ENCODE peak calls at places on chromosomes 1 and 21, in nine cellular contexts. K, U, F, Y, D, A, M, S and P are unnamed samples.
A peak's percentile ranks its signal among the peaks of the same experiment; 100 is the strongest.

GRCh38 chr1:2258996-2259395 is 30.9 kb downstream of the SKI start:
- DNase-seq in K (no peak), U (no peak), F (no peak), Y (no peak), D (no peak), A (peak; percentile 88), M (no peak), S (no peak), P (no peak)

GRCh38 chr1:226041419-226041818 is 21.1 kb upstream of the H3-3A start:
- DNase-seq in K (no peak), U (no peak), F (no peak), Y (no peak), D (no peak), A (no peak), M (no peak), S (no peak), P (no peak)

GRCh38 chr1:223341111-223341510 is 22.9 kb downstream of the SUSD4 start:
- DNase-seq in K (no peak), U (no peak), F (peak; percentile 4), Y (peak; percentile 3), D (peak; percentile 54), A (no peak), M (peak; percentile 8), S (no peak), P (no peak)

GRCh38 chr1:31795801-31796621 is 19.8 kb downstream of the SPOCD1 start:
- DNase-seq in K (no peak), U (peak; percentile 17), F (peak; percentile 53), Y (peak; percentile 61), D (no peak), A (peak; percentile 43), M (peak; percentile 84), S (no peak), P (no peak)

GRCh38 chr1:3145489-3146325 is 76.7 kb downstream of the PRDM16 start:
- DNase-seq in K (no peak), U (no peak), F (no peak), Y (no peak), D (no peak), A (no peak), M (no peak), S (no peak), P (no peak)

GRCh38 chr21:36425286-36425685 is 40.1 kb downstream of the CHAF1B start:
- DNase-seq in K (no peak), U (no peak), F (peak; percentile 49), Y (peak; percentile 12), D (no peak), A (no peak), M (peak; percentile 62), S (no peak), P (no peak)

GRCh38 chr1:26496881-26497280 is 24.6 kb downstream of the HMGN2 start:
- DNase-seq in K (no peak), U (no peak), F (peak; percentile 45), Y (no peak), D (no peak), A (no peak), M (no peak), S (no peak), P (no peak)

GRCh38 chr1:230303822-230304221 is 122.3 kb downstream of the PGBD5 start:
- DNase-seq in K (no peak), U (no peak), F (peak; percentile 67), Y (no peak), D (peak; percentile 38), A (no peak), M (peak; percentile 70), S (no peak), P (no peak)

GRCh38 chr1:109803901-109804331 is 40.2 kb upstream of the EPS8L3 start:
- DNase-seq in K (no peak), U (no peak), F (peak; percentile 31), Y (no peak), D (no peak), A (peak; percentile 39), M (peak; percentile 51), S (peak; percentile 16), P (no peak)

GRCh38 chr1:61084560-61084991 is 2.2 kb downstream of the NFIA start:
- DNase-seq in K (no peak), U (no peak), F (peak; percentile 64), Y (no peak), D (no peak), A (no peak), M (no peak), S (no peak), P (no peak)

GRCh38 chr1:45929257-45929687 is 125.9 kb downstream of the MAST2 start:
- DNase-seq in K (no peak), U (peak; percentile 56), F (peak; percentile 90), Y (no peak), D (peak; percentile 3), A (no peak), M (peak; percentile 82), S (peak; percentile 61), P (no peak)

GRCh38 chr1:245045087-245045881 is 109.5 kb upstream of the KIF26B start:
- DNase-seq in K (no peak), U (peak; percentile 85), F (peak; percentile 33), Y (no peak), D (peak; percentile 66), A (peak; percentile 84), M (peak; percentile 42), S (peak; percentile 49), P (no peak)
- TF ChIP-seq CTCF in K (no peak), U (no peak), F (no peak), Y (no peak), D (no peak), A (no peak), M (no peak), S (no peak), P (no peak)

DNA sequence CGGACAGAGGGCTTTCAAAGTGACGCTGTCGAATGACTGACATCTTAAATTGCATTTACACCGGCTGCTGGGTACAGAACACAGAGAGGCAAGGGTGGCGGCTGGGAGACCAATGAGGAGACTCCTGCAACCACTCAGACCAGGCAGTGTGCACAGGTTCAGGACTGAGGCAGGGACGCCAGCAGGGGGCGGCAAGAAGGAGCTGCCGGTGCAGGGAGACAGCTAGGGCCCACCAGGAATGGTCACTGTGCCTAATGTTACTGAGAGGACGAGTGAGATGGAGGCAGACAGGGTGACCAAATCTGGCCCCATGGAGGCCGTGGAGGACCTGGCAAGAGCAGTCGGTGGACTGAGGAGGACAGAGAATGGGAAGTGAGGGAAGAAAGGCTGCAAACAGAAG is 23.5 kb downstream of the GLIS1 start:
- DNase-seq in K (peak; percentile 37), U (peak; percentile 20), F (no peak), Y (no peak), D (peak; percentile 16), A (no peak), M (peak; percentile 38), S (peak; percentile 85), P (no peak)
- TF ChIP-seq CTCF in K (peak; percentile 72), U (peak; percentile 23), F (peak; percentile 58), Y (peak; percentile 65), D (no peak), A (no peak), M (peak; percentile 59), S (peak; percentile 74), P (peak; percentile 78)

GRCh38 chr1:175163702-175164101 is 28.9 kb downstream of the KIAA0040 start:
- DNase-seq in K (no peak), U (no peak), F (no peak), Y (no peak), D (no peak), A (no peak), M (no peak), S (no peak), P (no peak)
- TF ChIP-seq CTCF in K (no peak), U (no peak), F (no peak), Y (no peak), D (no peak), A (no peak), M (no peak), S (peak; percentile 52), P (no peak)

GRCh38 chr1:214476229-214476957 is 75.0 kb downstream of the PTPN14 start:
- DNase-seq in K (no peak), U (no peak), F (no peak), Y (no peak), D (no peak), A (no peak), M (no peak), S (peak; percentile 50), P (no peak)
- TF ChIP-seq CTCF in K (no peak), U (no peak), F (no peak), Y (no peak), D (no peak), A (no peak), M (no peak), S (no peak), P (no peak)

GRCh38 chr1:117621316-117621715 is 15.5 kb downstream of the TENT5C start:
- DNase-seq in K (no peak), U (no peak), F (no peak), Y (no peak), D (no peak), A (no peak), M (no peak), S (no peak), P (no peak)

GRCh38 chr1:117616356-117616755 is 10.5 kb downstream of the TENT5C start:
- DNase-seq in K (peak; percentile 41), U (no peak), F (no peak), Y (no peak), D (peak; percentile 92), A (no peak), M (no peak), S (no peak), P (no peak)

GRCh38 chr1:117620440-117620839 is 14.6 kb downstream of the TENT5C start:
- DNase-seq in K (peak; percentile 51), U (no peak), F (no peak), Y (no peak), D (no peak), A (no peak), M (no peak), S (no peak), P (no peak)

GRCh38 chr1:117616967-117617366 is 11.1 kb downstream of the TENT5C start:
- DNase-seq in K (peak; percentile 30), U (no peak), F (no peak), Y (no peak), D (no peak), A (no peak), M (no peak), S (no peak), P (no peak)

GRCh38 chr1:117618450-117619122 is 12.7 kb downstream of the TENT5C start:
- DNase-seq in K (peak; percentile 34), U (no peak), F (no peak), Y (no peak), D (no peak), A (no peak), M (no peak), S (no peak), P (no peak)
- TF ChIP-seq CTCF in K (no peak), U (no peak), F (no peak), Y (no peak), D (no peak), A (no peak), M (no peak), S (no peak), P (no peak)